ENCODE peak calls at places on chromosomes 16 and 17, in ten cellular contexts. C is astrocyte of the cerebellum, M is ascending aorta, K is progenitor cell of endocrine pancreas, X is A549, V is tibial artery, S is BJ, E is mammary epithelial cell, L is mucosa of descending colon, F is fibroblast of lung. B is an unnamed sample.

GRCh38 chr16:4593069-4593468 is 21.6 kb downstream of the UBALD1 start:
- DNase-seq in F (no peak), E (no peak), V (no peak), S (no peak), C (no peak), M (no peak), K (no peak), L (no peak), X (no peak), B (no peak)

GRCh38 chr16:50548659-50549560 is 714 bp downstream of the NKD1 start:
- DNase-seq in E (peak), V (no peak), F (no peak), K (no peak), M (no peak), C (no peak), S (no peak), X (peak), L (peak), B (no peak)

GRCh38 chr16:52265446-52265861 is 281.5 kb downstream of the TOX3 start:
- DNase-seq in X (no peak), F (no peak), M (no peak), K (no peak), L (no peak), C (no peak), S (no peak), V (no peak), E (no peak), B (no peak)

GRCh38 chr16:86783626-86784266 is 205.4 kb downstream of the FOXL1 start:
- DNase-seq in V (no peak), E (peak), K (no peak), M (no peak), S (no peak), F (no peak), X (no peak), L (no peak), C (no peak), B (no peak)

GRCh38 chr16:68704232-68704867 is 32.7 kb upstream of the CDH1 start:
- DNase-seq in E (peak), V (peak), S (no peak), F (peak), L (peak), M (no peak), K (peak), C (peak), X (peak), B (no peak)

GRCh38 chr17:59332890-59333377 is 1.5 kb downstream of the YPEL2 start:
- DNase-seq in E (no peak), F (peak), C (no peak), L (no peak), X (no peak), M (peak), K (no peak), S (no peak), V (peak), B (no peak)

GRCh38 chr17:60102632-60103047 is 23.9 kb upstream of the HEATR6 start:
- DNase-seq in X (peak), E (no peak), C (no peak), V (peak), L (peak), K (no peak), F (peak), S (no peak), M (no peak), B (no peak)

GRCh38 chr16:80546249-80546648 is 5.5 kb downstream of the DYNLRB2 start:
- DNase-seq in S (no peak), M (no peak), K (no peak), F (no peak), C (no peak), X (no peak), E (no peak), L (no peak), V (no peak), B (no peak)

GRCh38 chr16:19375561-19376158 is 42.0 kb upstream of the TMC5 start:
- DNase-seq in C (peak), L (no peak), M (no peak), V (no peak), K (peak), F (peak), S (peak), X (peak), E (peak), B (no peak)

GRCh38 chr17:74923538-74924249 is 379 bp upstream of the OTOP2 start:
- DNase-seq in C (no peak), L (peak), E (peak), V (peak), S (no peak), K (peak), F (peak), X (peak), M (no peak), B (no peak)

GRCh38 chr17:44559288-44560249 is 2.3 kb downstream of the FZD2 start:
- DNase-seq in M (no peak), S (no peak), C (no peak), V (no peak), X (no peak), L (no peak), E (no peak), K (no peak), F (no peak), B (no peak)

GRCh38 chr17:44926841-44927525 is 11.7 kb upstream of the GFAP start:
- DNase-seq in C (no peak), E (no peak), L (no peak), X (no peak), F (no peak), K (no peak), V (no peak), M (no peak), S (no peak), B (peak)

GRCh38 chr16:12614662-12615278 is 188.9 kb downstream of the CPPED1 start:
- DNase-seq in V (no peak), K (no peak), M (no peak), L (no peak), S (no peak), F (no peak), E (no peak), X (no peak), C (no peak), B (no peak)

GRCh38 chr16:66007717-66008116 is 358.8 kb upstream of the CDH5 start:
- DNase-seq in F (peak), L (no peak), S (peak), K (no peak), V (no peak), C (peak), E (no peak), X (no peak), M (no peak), B (no peak)

GRCh38 chr17:51372345-51373004 is 112.1 kb downstream of the UTP18 start:
- DNase-seq in K (no peak), F (peak), C (no peak), S (no peak), X (peak), M (peak), E (peak), L (no peak), V (peak), B (no peak)

GRCh38 chr17:42676424-42677011 is at the start of gene PLEKHH3:
- DNase-seq in E (peak), C (no peak), V (no peak), X (no peak), L (no peak), K (peak), S (no peak), F (no peak), M (no peak), B (no peak)

GRCh38 chr16:50165473-50165872 is 12.4 kb downstream of the TENT4B start:
- DNase-seq in M (no peak), V (no peak), X (no peak), E (no peak), L (no peak), K (no peak), C (no peak), S (no peak), F (no peak), B (no peak)

GRCh38 chr16:30637952-30638351 is 12.8 kb upstream of the PRR14 start:
- DNase-seq in S (no peak), M (no peak), V (no peak), C (no peak), L (no peak), X (peak), K (no peak), E (peak), F (peak), B (no peak)

GRCh38 chr16:53695070-53695469 is 8.6 kb downstream of the RPGRIP1L start:
- DNase-seq in V (no peak), C (peak), F (peak), L (no peak), E (peak), M (no peak), X (no peak), K (no peak), S (peak), B (no peak)

GRCh38 chr16:46562979-46563378 is 58.2 kb downstream of the SHCBP1 start:
- DNase-seq in K (no peak), E (no peak), V (no peak), M (no peak), F (no peak), C (no peak), S (no peak), X (no peak), L (no peak), B (no peak)

GRCh38 chr17:34371405-34371804 is 8.4 kb upstream of the CCL1 start:
- DNase-seq in X (no peak), C (no peak), M (no peak), E (no peak), L (no peak), V (no peak), K (no peak), S (no peak), F (no peak), B (no peak)

GRCh38 chr17:60305141-60305540 is 86.8 kb downstream of the USP32 start:
- DNase-seq in L (no peak), V (no peak), M (no peak), K (no peak), E (peak), S (no peak), C (no peak), F (no peak), X (no peak), B (no peak)

GRCh38 chr17:50260501-50260911 is 13.8 kb upstream of the TMEM92 start:
- DNase-seq in S (no peak), L (no peak), M (no peak), K (no peak), F (no peak), V (no peak), C (no peak), E (no peak), X (no peak), B (no peak)

GRCh38 chr16:23595246-23595950 is 718 bp downstream of the NDUFAB1 start:
- DNase-seq in L (no peak), K (no peak), F (no peak), X (peak), M (no peak), S (no peak), V (no peak), C (no peak), E (no peak), B (no peak)

GRCh38 chr16:23594186-23594585 is 1.9 kb downstream of the NDUFAB1 start:
- DNase-seq in F (no peak), X (no peak), M (no peak), S (no peak), V (no peak), C (no peak), E (no peak), L (no peak), K (no peak), B (no peak)

GRCh38 chr16:23595951-23596720 is at the start of gene NDUFAB1:
- DNase-seq in M (peak), E (peak), V (peak), F (peak), K (peak), S (peak), L (peak), X (peak), C (peak), B (peak)

DNA sequence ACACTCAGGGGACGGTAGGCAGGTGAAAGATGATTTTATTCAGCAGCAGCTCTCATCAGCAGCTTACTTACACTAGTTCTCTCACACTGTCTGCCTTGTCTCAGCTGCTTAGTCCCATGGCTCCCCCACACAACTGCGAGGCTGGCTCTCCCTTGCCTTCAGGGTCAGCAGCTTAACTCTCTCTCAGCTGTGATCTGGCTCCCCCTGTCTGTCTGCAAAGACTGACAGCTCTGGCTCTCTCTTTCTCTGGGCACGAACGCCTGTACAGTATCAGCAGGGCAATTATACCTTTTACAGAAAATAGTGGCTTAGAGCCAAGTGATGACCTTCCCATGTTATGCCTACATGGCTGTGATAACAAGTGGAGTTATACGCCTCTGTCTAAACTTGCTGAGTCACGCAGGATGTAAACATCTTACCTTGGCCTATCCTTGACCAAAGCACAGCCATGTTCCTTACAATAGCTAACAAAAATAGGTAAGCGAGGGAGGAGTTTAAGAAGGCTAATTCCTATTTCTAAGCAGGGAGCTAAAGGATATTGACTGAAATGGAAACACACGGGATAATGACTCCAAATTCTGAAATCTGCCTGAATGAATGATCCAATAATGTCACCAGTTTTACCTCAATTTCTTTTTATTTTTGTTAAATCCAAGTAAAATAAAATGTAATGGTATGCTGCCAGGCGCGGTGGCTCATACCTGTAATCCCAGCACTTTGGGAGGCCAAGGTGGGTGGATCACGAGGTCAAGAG is 1.1 kb upstream of the NDUFAB1 start:
- DNase-seq in X (peak), K (no peak), M (no peak), F (no peak), V (no peak), L (no peak), S (no peak), C (no peak), E (no peak), B (no peak)
- TF ChIP-seq CTCF in X (peak), K (no peak), M (no peak), F (no peak), V (no peak), L (no peak), S (no peak), C (no peak), E (no peak), B (no peak)

GRCh38 chr16:2343211-2343610 is 2.7 kb upstream of the ABCA3 start:
- DNase-seq in E (no peak), V (no peak), M (no peak), F (no peak), S (no peak), X (no peak), K (no peak), C (no peak), L (no peak), B (no peak)

GRCh38 chr16:2337431-2338296 is 2.9 kb downstream of the ABCA3 start:
- DNase-seq in L (no peak), F (no peak), K (no peak), S (no peak), E (no peak), X (no peak), C (no peak), M (no peak), V (no peak), B (no peak)

GRCh38 chr16:2340564-2341455 is at the start of gene ABCA3:
- DNase-seq in K (peak), C (peak), V (peak), M (peak), X (peak), L (peak), E (peak), S (peak), F (peak), B (peak)

GRCh38 chr16:2341456-2342447 is 1.2 kb upstream of the ABCA3 start:
- DNase-seq in C (no peak), K (peak), E (no peak), X (no peak), F (no peak), M (no peak), L (peak), S (no peak), V (no peak), B (no peak)

DNA sequence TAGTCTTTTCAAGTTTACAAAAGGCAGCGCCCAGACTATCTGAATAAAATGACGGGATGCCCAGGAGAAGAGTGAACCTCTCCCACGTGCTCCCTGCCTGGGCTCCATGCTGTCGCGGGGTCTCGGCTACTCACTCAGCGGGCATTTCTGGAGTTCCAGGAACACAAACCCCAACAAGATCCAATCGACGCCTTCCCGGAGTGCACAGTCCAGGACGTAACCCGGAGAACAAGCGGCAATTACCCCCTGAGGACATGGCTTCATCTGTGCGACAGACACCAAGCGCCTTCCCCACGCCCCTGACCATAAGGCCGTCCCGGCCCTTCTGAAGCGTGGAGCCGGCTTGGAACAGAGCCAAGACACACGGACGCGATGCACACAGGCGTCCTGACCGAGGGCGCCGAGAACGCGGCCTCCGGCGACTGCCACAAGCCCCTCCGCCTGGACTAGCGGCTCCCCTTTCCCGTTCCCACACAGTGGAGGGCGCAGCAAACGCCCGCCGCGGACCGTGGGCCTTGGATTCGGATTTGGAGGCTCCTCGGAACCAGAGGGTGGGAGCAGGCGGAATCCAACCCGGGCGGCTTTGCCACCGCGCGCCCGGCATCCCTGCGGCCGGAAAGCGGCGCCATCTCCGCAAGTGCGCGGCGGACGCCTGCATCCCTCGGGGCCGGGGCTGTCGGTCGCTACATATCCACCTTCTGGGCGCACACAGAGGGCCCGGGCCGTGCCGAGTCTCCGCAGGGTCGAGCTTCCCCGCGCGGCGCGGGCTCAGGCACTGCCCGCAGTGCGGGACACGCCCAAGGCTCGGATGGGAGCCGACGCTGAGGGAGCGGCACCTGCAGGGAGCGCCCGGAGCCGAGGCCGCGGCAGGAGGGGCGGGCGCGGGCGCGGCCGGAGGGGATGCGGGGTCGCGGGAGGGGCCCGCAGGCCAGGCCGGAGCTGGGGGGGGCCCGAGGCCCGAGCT is 725 bp downstream of the ABCA3 start:
- DNase-seq in F (peak), S (no peak), E (peak), K (peak), V (peak), X (peak), C (no peak), L (peak), M (no peak), B (no peak)
- TF ChIP-seq CTCF in F (no peak), S (peak), E (no peak), K (no peak), V (no peak), X (no peak), C (no peak), L (no peak), M (no peak), B (peak)

DNA sequence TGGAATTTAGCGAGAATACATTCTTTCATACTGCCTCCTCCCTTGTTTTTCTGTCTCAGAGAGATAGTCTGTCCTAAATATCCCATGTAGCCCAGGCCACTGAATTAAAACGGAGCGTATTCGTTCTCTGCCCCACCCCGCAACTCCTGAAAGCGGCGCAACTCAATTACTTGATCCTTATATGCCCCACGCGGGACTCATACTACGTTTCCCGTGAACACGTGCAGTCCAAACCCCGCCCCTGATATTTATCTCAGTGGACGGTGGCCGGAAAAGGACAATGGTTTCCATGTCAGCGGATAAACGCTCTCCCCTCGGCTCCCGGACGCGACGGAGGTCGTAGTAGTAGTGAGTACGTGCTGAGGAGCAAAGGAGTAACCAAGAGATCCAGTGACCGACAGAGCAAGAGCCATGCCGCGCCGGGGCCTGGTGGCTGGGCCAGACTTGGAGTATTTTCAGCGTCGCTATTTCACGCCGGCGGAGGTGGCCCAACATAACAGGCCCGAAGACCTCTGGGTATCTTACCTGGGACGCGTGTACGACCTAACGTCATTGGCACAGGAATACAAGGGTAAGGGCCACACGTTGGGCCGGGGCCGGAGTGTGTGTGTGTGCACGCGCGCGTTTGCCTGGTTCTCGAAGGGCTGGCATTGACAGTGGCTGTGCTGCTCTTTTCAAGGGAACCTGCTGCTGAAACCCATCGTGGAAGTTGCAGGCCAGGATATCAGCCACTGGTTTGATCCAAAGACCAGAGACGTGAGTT is at the start of gene CYB5D1:
- DNase-seq in S (no peak), M (peak), L (peak), E (peak), F (peak), C (no peak), V (peak), K (no peak), X (peak), B (peak)
- TF ChIP-seq CTCF in S (no peak), M (no peak), L (no peak), E (no peak), F (no peak), C (no peak), V (no peak), K (no peak), X (no peak), B (no peak)

DNA sequence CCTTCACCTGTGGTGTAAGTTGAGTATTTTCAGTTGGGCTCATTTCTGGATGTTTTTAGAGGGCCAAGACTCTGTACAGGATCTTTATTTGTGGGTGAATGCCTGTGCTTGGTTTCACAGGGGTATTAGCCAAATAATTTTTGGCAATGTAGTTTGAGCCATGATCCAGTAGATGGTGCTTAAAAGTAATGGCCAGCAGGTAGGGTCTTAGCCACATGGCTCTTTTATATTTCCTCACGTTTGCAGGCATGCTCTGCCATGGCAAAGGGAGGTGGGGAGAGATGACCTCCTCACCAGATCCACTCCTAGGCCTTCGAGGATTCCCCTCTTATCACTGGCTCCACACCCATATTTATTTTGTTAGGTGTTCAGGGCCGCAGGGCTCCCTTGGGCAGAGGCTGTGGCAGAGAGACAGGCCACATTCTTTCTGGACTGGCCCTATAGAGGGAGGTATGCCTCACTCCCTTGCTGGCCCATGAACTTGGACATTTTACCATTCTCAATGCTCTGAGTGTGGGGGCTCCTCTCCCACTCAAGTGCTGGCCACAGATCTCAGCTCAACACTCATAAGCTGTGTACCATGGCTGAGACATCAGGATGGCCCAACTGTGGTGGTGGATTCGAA is 417.1 kb downstream of the XYLT1 start:
- DNase-seq in E (no peak), L (no peak), K (no peak), X (no peak), F (no peak), M (no peak), S (no peak), V (no peak), C (no peak), B (no peak)
- TF ChIP-seq CTCF in E (no peak), L (no peak), K (no peak), X (no peak), F (no peak), M (no peak), S (no peak), V (no peak), C (no peak), B (no peak)